ENCODE peak calls at places on chromosomes 1 and 21, in four cellular contexts. One of them, this sample, is unnamed.

GRCh38 chr1:55640708-55641473 is 425.7 kb upstream of the USP24 start:
- DNase-seq in cardiac muscle cell: peak
- DNase-seq in coronary artery: no peak
- DNase-seq in MM.1S: peak
- DNase-seq in this sample: no peak

GRCh38 chr1:95012389-95012788 is 60.4 kb downstream of the ALG14 start:
- DNase-seq in cardiac muscle cell: no peak
- DNase-seq in MM.1S: no peak
- DNase-seq in coronary artery: no peak
- DNase-seq in this sample: no peak

GRCh38 chr1:237799762-237800474 is 90.8 kb downstream of the ZP4 start:
- DNase-seq in coronary artery: no peak
- DNase-seq in cardiac muscle cell: peak
- DNase-seq in MM.1S: peak
- DNase-seq in this sample: peak

GRCh38 chr1:36160949-36161485 is 5.1 kb downstream of the MAP7D1 start:
- DNase-seq in cardiac muscle cell: peak
- DNase-seq in coronary artery: peak
- DNase-seq in MM.1S: peak
- DNase-seq in this sample: no peak

GRCh38 chr1:53554592-53555305 is 95.5 kb downstream of the DMRTB1 start:
- DNase-seq in MM.1S: no peak
- DNase-seq in cardiac muscle cell: no peak
- DNase-seq in coronary artery: peak
- DNase-seq in this sample: no peak

GRCh38 chr1:226628624-226629155 is 80.1 kb downstream of the STUM start:
- DNase-seq in coronary artery: peak
- DNase-seq in cardiac muscle cell: no peak
- DNase-seq in MM.1S: no peak
- DNase-seq in this sample: peak

GRCh38 chr1:59892836-59893811 is 33.4 kb downstream of the CYP2J2 start:
- DNase-seq in cardiac muscle cell: peak
- DNase-seq in MM.1S: no peak
- DNase-seq in coronary artery: no peak
- DNase-seq in this sample: no peak

GRCh38 chr1:11880911-11881748 is 22.4 kb upstream of the NPPB start:
- DNase-seq in MM.1S: no peak
- DNase-seq in cardiac muscle cell: peak
- DNase-seq in coronary artery: no peak
- DNase-seq in this sample: no peak

GRCh38 chr1:12316331-12316730 is 86.5 kb downstream of the VPS13D start:
- DNase-seq in MM.1S: no peak
- DNase-seq in cardiac muscle cell: no peak
- DNase-seq in coronary artery: no peak
- DNase-seq in this sample: no peak

GRCh38 chr21:44426663-44427191 is 28.6 kb upstream of the LRRC3 start:
- DNase-seq in cardiac muscle cell: no peak
- DNase-seq in MM.1S: no peak
- DNase-seq in coronary artery: no peak
- DNase-seq in this sample: peak

GRCh38 chr1:231420299-231420958 is 1.7 kb downstream of the EGLN1 start:
- DNase-seq in coronary artery: no peak
- DNase-seq in cardiac muscle cell: peak
- DNase-seq in MM.1S: peak
- DNase-seq in this sample: no peak

GRCh38 chr1:200979574-200980451 is 43.7 kb downstream of the KIF21B start:
- DNase-seq in cardiac muscle cell: no peak
- DNase-seq in coronary artery: no peak
- DNase-seq in MM.1S: peak
- DNase-seq in this sample: no peak

GRCh38 chr1:32091591-32091990 is 16.3 kb upstream of the KPNA6 start:
- DNase-seq in MM.1S: no peak
- DNase-seq in coronary artery: no peak
- DNase-seq in cardiac muscle cell: no peak
- DNase-seq in this sample: no peak

GRCh38 chr21:33760641-33761103 is 118.4 kb downstream of the ITSN1 start:
- DNase-seq in coronary artery: no peak
- DNase-seq in cardiac muscle cell: no peak
- DNase-seq in MM.1S: no peak
- DNase-seq in this sample: no peak

GRCh38 chr1:10253755-10254154 is 43.4 kb downstream of the KIF1B start:
- DNase-seq in cardiac muscle cell: no peak
- DNase-seq in coronary artery: no peak
- DNase-seq in MM.1S: peak
- DNase-seq in this sample: no peak

GRCh38 chr1:166673722-166674121 is 165.6 kb upstream of the POGK start:
- DNase-seq in coronary artery: no peak
- DNase-seq in MM.1S: no peak
- DNase-seq in cardiac muscle cell: no peak
- DNase-seq in this sample: no peak

GRCh38 chr21:42623684-42624083 is 29.7 kb upstream of the PDE9A start:
- DNase-seq in coronary artery: no peak
- DNase-seq in MM.1S: no peak
- DNase-seq in cardiac muscle cell: no peak
- DNase-seq in this sample: no peak

GRCh38 chr1:5311634-5312298 is 657.4 kb downstream of the AJAP1 start:
- DNase-seq in cardiac muscle cell: no peak
- DNase-seq in coronary artery: no peak
- DNase-seq in MM.1S: no peak
- DNase-seq in this sample: no peak

GRCh38 chr21:27569091-27569490 is 602.2 kb upstream of the ADAMTS5 start:
- DNase-seq in MM.1S: no peak
- DNase-seq in cardiac muscle cell: no peak
- DNase-seq in coronary artery: no peak
- DNase-seq in this sample: no peak

GRCh38 chr1:108512239-108513071 is 47.4 kb upstream of the EEIG2 start:
- DNase-seq in cardiac muscle cell: peak
- DNase-seq in MM.1S: peak
- DNase-seq in coronary artery: no peak
- DNase-seq in this sample: no peak

GRCh38 chr1:221315330-221315729 is 426.6 kb downstream of the DUSP10 start:
- DNase-seq in cardiac muscle cell: no peak
- DNase-seq in MM.1S: no peak
- DNase-seq in coronary artery: no peak
- DNase-seq in this sample: no peak

GRCh38 chr1:81126989-81127571 is 673.7 kb upstream of the ADGRL2 start:
- DNase-seq in coronary artery: no peak
- DNase-seq in MM.1S: no peak
- DNase-seq in cardiac muscle cell: no peak
- DNase-seq in this sample: no peak

GRCh38 chr1:51819810-51820209 is 58.7 kb downstream of the NRDC start:
- DNase-seq in coronary artery: no peak
- DNase-seq in MM.1S: no peak
- DNase-seq in cardiac muscle cell: no peak
- DNase-seq in this sample: no peak

GRCh38 chr21:8992731-8993174 is 1528.6 kb upstream of the TPTE start:
- DNase-seq in coronary artery: no peak
- DNase-seq in MM.1S: no peak
- DNase-seq in cardiac muscle cell: no peak
- DNase-seq in this sample: no peak

GRCh38 chr1:11792106-11792505 is 13.7 kb downstream of the MTHFR start:
- DNase-seq in cardiac muscle cell: peak
- DNase-seq in coronary artery: no peak
- DNase-seq in MM.1S: no peak
- DNase-seq in this sample: no peak

GRCh38 chr1:93344886-93345632 is 648 bp upstream of the DR1 start:
- DNase-seq in coronary artery: no peak
- DNase-seq in cardiac muscle cell: no peak
- DNase-seq in MM.1S: no peak
- DNase-seq in this sample: no peak

GRCh38 chr21:33035147-33035546 is 9.4 kb downstream of the OLIG2 start:
- DNase-seq in coronary artery: no peak
- DNase-seq in MM.1S: no peak
- DNase-seq in cardiac muscle cell: no peak
- DNase-seq in this sample: no peak

GRCh38 chr1:237303929-237304328 is 261.9 kb downstream of the RYR2 start:
- DNase-seq in coronary artery: no peak
- DNase-seq in MM.1S: no peak
- DNase-seq in cardiac muscle cell: no peak
- DNase-seq in this sample: no peak

GRCh38 chr21:44482581-44483287 is 27.4 kb downstream of the LRRC3 start:
- DNase-seq in cardiac muscle cell: no peak
- DNase-seq in coronary artery: no peak
- DNase-seq in MM.1S: no peak
- DNase-seq in this sample: no peak

GRCh38 chr1:20555025-20555757 is 2.8 kb downstream of the FAM43B start:
- DNase-seq in cardiac muscle cell: no peak
- DNase-seq in MM.1S: no peak
- DNase-seq in coronary artery: no peak
- DNase-seq in this sample: no peak

GRCh38 chr1:6200188-6200809 is 904 bp upstream of the RPL22 start:
- DNase-seq in cardiac muscle cell: no peak
- DNase-seq in MM.1S: no peak
- DNase-seq in coronary artery: no peak
- DNase-seq in this sample: no peak

GRCh38 chr1:20753589-20753988 is 21.1 kb upstream of the SH2D5 start:
- DNase-seq in cardiac muscle cell: no peak
- DNase-seq in coronary artery: no peak
- DNase-seq in MM.1S: no peak
- DNase-seq in this sample: no peak

GRCh38 chr21:23522750-23523149 is 2084.5 kb downstream of the MRPL39 start:
- DNase-seq in coronary artery: no peak
- DNase-seq in cardiac muscle cell: peak
- DNase-seq in MM.1S: no peak
- DNase-seq in this sample: no peak

GRCh38 chr21:43195131-43196021 is 26.6 kb downstream of the CRYAA start:
- DNase-seq in coronary artery: peak
- DNase-seq in MM.1S: no peak
- DNase-seq in cardiac muscle cell: no peak
- DNase-seq in this sample: no peak

This sample was measured in pancreas.